ENCODE peak calls at places on chromosomes 7 and 10, in five cellular contexts. M, G, I, Q and C are unnamed samples.

GRCh38 chr10:78502208-78502943 is 468.7 kb downstream of the RPS24 start:
- DNase-seq in M (peak; percentile 59), G (peak; percentile 67), I (no peak), Q (no peak), C (no peak)

GRCh38 chr10:21145751-21146445 is 248.8 kb upstream of the NEBL start:
- DNase-seq in M (no peak), G (no peak), I (peak; percentile 91), Q (no peak), C (no peak)

GRCh38 chr7:131525820-131526219 is 30.6 kb downstream of the PODXL start:
- DNase-seq in M (no peak), G (peak; percentile 39), I (no peak), Q (no peak), C (no peak)

GRCh38 chr7:2474813-2475677 is 1.2 kb downstream of the GRIFIN start:
- DNase-seq in M (no peak), G (no peak), I (no peak), Q (peak; percentile 65), C (no peak)

GRCh38 chr7:43501881-43502280 is 81.0 kb upstream of the STK17A start:
- DNase-seq in M (peak; percentile 88), G (peak; percentile 12), I (no peak), Q (no peak), C (no peak)

GRCh38 chr10:93947055-93947454 is 46.7 kb upstream of the PLCE1 start:
- DNase-seq in M (peak; percentile 92), G (peak; percentile 86), I (peak; percentile 21), Q (no peak), C (no peak)

GRCh38 chr7:131652194-131652593 is 95.8 kb upstream of the PODXL start:
- DNase-seq in M (no peak), G (no peak), I (no peak), Q (no peak), C (no peak)

GRCh38 chr10:129950651-129951050 is 13.4 kb downstream of the EBF3 start:
- DNase-seq in M (no peak), G (peak; percentile 41), I (no peak), Q (no peak), C (no peak)

GRCh38 chr10:23516530-23516929 is 77.7 kb downstream of the OTUD1 start:
- DNase-seq in M (peak; percentile 3), G (peak; percentile 12), I (peak; percentile 45), Q (peak; percentile 28), C (peak; percentile 23)

GRCh38 chr10:48634198-48634983 is 29.5 kb upstream of the ARHGAP22 start:
- DNase-seq in M (peak; percentile 70), G (peak; percentile 69), I (no peak), Q (no peak), C (peak; percentile 21)

GRCh38 chr10:124436191-124436638 is 13.6 kb downstream of the NKX1-2 start:
- DNase-seq in M (peak; percentile 54), G (no peak), I (no peak), Q (no peak), C (peak; percentile 99)

GRCh38 chr10:91162495-91163268 is 57.8 kb upstream of the PCGF5 start:
- DNase-seq in M (peak; percentile 20), G (peak; percentile 40), I (peak; percentile 78), Q (peak; percentile 85), C (peak; percentile 54)

GRCh38 chr7:105623906-105624305 is 42.6 kb upstream of the EFCAB10 start:
- DNase-seq in M (no peak), G (no peak), I (no peak), Q (no peak), C (no peak)

GRCh38 chr10:108685863-108686531 is 1237.3 kb downstream of the XPNPEP1 start:
- DNase-seq in M (no peak), G (no peak), I (no peak), Q (no peak), C (no peak)

GRCh38 chr7:134302120-134302519 is 14.6 kb downstream of the SLC35B4 start:
- DNase-seq in M (peak; percentile 16), G (peak; percentile 30), I (no peak), Q (no peak), C (no peak)

GRCh38 chr10:1184541-1185415 is 128.6 kb downstream of the WDR37 start:
- DNase-seq in M (no peak), G (no peak), I (no peak), Q (no peak), C (no peak)

GRCh38 chr10:115093776-115094361 is 704 bp downstream of the ATRNL1 start:
- DNase-seq in M (no peak), G (no peak), I (peak; percentile 51), Q (peak; percentile 85), C (peak; percentile 2)

GRCh38 chr7:50068026-50068425 is 25.0 kb downstream of the ZPBP start:
- DNase-seq in M (peak; percentile 4), G (no peak), I (peak; percentile 4), Q (no peak), C (peak; percentile 47)

GRCh38 chr10:106722524-106722923 is 442.0 kb downstream of the SORCS1 start:
- DNase-seq in M (no peak), G (no peak), I (no peak), Q (no peak), C (no peak)

GRCh38 chr10:16481052-16481728 is 40.5 kb downstream of the C1QL3 start:
- DNase-seq in M (no peak), G (no peak), I (no peak), Q (no peak), C (no peak)

GRCh38 chr10:121734517-121735137 is 136.4 kb upstream of the FGFR2 start:
- DNase-seq in M (no peak), G (no peak), I (peak; percentile 70), Q (peak; percentile 70), C (peak; percentile 10)

GRCh38 chr7:31121641-31122040 is 69.5 kb downstream of the ADCYAP1R1 start:
- DNase-seq in M (no peak), G (no peak), I (no peak), Q (no peak), C (no peak)

GRCh38 chr7:117672433-117672832 is 192.6 kb downstream of the CFTR start:
- DNase-seq in M (no peak), G (no peak), I (no peak), Q (no peak), C (no peak)

GRCh38 chr7:45185028-45185863 is 27.7 kb downstream of the RAMP3 start:
- DNase-seq in M (no peak), G (no peak), I (no peak), Q (no peak), C (no peak)

GRCh38 chr7:136868496-136869005 is at the start of gene CHRM2:
- DNase-seq in M (peak; percentile 69), G (peak; percentile 90), I (peak; percentile 64), Q (peak; percentile 55), C (peak; percentile 31)

GRCh38 chr10:71873582-71874182 is 22.6 kb upstream of the PSAP start:
- DNase-seq in M (no peak), G (no peak), I (no peak), Q (no peak), C (no peak)

GRCh38 chr7:45985902-45986301 is 64.8 kb upstream of the IGFBP3 start:
- DNase-seq in M (peak; percentile 65), G (peak; percentile 80), I (no peak), Q (no peak), C (peak; percentile 61)

DNA sequence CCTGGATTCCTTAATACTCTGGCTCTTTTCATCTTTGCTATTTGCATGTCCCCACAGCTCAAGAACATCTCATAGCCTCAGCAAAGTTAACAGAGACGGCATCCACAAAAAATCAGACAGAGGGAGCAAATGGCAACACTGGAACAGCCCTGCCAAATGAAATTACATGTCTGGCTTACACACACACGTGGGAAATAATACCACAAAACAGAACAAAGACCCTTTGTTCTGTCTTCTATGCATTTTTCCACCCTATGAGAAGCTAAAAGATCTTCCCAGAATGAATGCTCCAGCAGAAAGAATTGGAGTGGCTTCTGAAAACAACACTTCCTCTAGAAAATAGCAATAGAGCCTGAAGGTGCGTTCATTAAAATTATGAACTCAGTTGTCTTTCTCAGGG is 139.6 kb downstream of the ALOX5 start:
- DNase-seq in M (no peak), G (no peak), I (no peak), Q (peak; percentile 19), C (peak; percentile 61)
- H2AFZ ChIP-seq in M (no peak overlapping the region), G (no peak overlapping the region), I (no peak overlapping the region), Q (no peak overlapping the region), C (peak overlapping the region; percentile 80)

GRCh38 chr7:157758468-157759245 is 421.9 kb downstream of the DNAJB6 start:
- DNase-seq in M (no peak), G (no peak), I (no peak), Q (no peak), C (no peak)

GRCh38 chr7:157757776-157758467 is 421.1 kb downstream of the DNAJB6 start:
- DNase-seq in M (no peak), G (no peak), I (no peak), Q (no peak), C (no peak)

GRCh38 chr7:157762824-157763223 is 426.0 kb downstream of the DNAJB6 start:
- DNase-seq in M (no peak), G (no peak), I (no peak), Q (no peak), C (no peak)

GRCh38 chr7:157759246-157759805 is 422.5 kb downstream of the DNAJB6 start:
- DNase-seq in M (no peak), G (no peak), I (no peak), Q (no peak), C (no peak)

DNA sequence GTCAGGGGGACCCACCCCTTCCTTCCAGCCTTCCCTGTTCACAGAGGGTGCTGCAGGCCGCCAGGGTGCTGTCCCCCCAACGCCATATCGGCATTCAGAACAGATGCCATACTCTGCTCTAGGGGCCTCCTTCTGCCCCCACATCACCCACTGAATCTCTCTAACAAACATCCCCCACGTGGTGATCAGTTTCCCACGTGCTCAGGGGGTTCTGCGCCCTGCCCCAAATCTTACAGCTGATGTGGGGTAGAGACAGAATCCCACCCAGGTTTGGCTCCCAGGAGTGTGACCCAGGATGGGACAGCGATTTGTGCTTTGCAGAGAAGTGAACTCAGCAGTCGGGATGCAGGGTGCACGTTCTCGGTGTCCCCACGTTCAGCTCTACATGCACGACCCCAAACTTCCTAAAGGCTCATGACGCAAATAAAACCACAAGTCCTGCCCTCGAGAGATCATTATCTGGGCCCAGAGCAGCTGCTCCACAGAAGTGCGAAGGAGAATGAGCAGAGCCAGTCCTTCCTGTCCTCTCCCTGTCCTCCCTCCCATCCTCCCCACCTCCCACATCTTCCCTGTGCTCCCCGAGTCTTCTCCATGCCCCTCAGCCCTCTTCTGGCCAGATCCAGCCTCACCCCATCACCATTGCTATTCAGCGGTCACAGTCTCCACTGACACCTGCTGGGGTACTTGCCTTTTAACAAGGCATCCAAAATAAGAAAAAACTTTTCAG is 423.4 kb downstream of the DNAJB6 start:
- DNase-seq in M (no peak), G (no peak), I (peak; percentile 39), Q (peak; percentile 70), C (no peak)
- H3K9me3 ChIP-seq in M (peaks cover 6% of the 10 kb centered on the region), G (peaks cover 47% of the 10 kb centered on the region), I (no peaks in the 10 kb centered on the region), Q (no peaks in the 10 kb centered on the region), C (peaks cover 28% of the 10 kb centered on the region)

GRCh38 chr7:140161047-140161446 is 15.7 kb downstream of the KDM7A start:
- DNase-seq in M (no peak), G (no peak), I (no peak), Q (no peak), C (no peak)
- H4K20me1 ChIP-seq in M (peaks cover 24% of the 10 kb centered on the region), G (peaks cover 10% of the 10 kb centered on the region), I (peaks cover 28% of the 10 kb centered on the region), Q (no peaks in the 10 kb centered on the region), C (no peaks in the 10 kb centered on the region)

GRCh38 chr10:100033766-100034418 is 24.1 kb upstream of the DNMBP start:
- DNase-seq in M (no peak), G (no peak), I (no peak), Q (no peak), C (no peak)

GRCh38 chr10:100041620-100042019 is 31.9 kb upstream of the DNMBP start:
- DNase-seq in M (no peak), G (no peak), I (no peak), Q (no peak), C (no peak)

GRCh38 chr10:100038561-100039071 is 28.9 kb upstream of the DNMBP start:
- DNase-seq in M (no peak), G (no peak), I (no peak), Q (no peak), C (no peak)

GRCh38 chr10:100043344-100043743 is 33.6 kb upstream of the DNMBP start:
- DNase-seq in M (no peak), G (no peak), I (no peak), Q (no peak), C (peak; percentile 85)

GRCh38 chr10:100037758-100038315 is 28.1 kb upstream of the DNMBP start:
- DNase-seq in M (no peak), G (no peak), I (no peak), Q (no peak), C (peak; percentile 19)
- H2AFZ ChIP-seq in M (no peak overlapping the region), G (no peak overlapping the region), I (no peak overlapping the region), Q (no peak overlapping the region), C (no peak overlapping the region)